ENCODE peak calls at places on chromosomes 12 and 14, in seven cellular contexts. One of them, this sample, is unnamed.

GRCh38 chr14:72904840-72905561 is 11.1 kb upstream of the DPF3 start:
- DNase-seq in right atrium auricular region: peak
- DNase-seq in tibial nerve: peak
- DNase-seq in cardiac muscle cell: peak
- DNase-seq in M059J: peak
- DNase-seq in effector memory CD4-positive, alpha-beta T cell: peak
- DNase-seq in hepatocyte: peak
- DNase-seq in this sample: peak

GRCh38 chr12:28114488-28114887 is 75.8 kb upstream of the CCDC91 start:
- DNase-seq in hepatocyte: no peak
- DNase-seq in M059J: peak
- DNase-seq in tibial nerve: no peak
- DNase-seq in right atrium auricular region: no peak
- DNase-seq in effector memory CD4-positive, alpha-beta T cell: no peak
- DNase-seq in cardiac muscle cell: no peak
- DNase-seq in this sample: peak

GRCh38 chr12:116473416-116473815 is 85.8 kb upstream of the MAP1LC3B2 start:
- DNase-seq in tibial nerve: no peak
- DNase-seq in right atrium auricular region: no peak
- DNase-seq in cardiac muscle cell: no peak
- DNase-seq in effector memory CD4-positive, alpha-beta T cell: no peak
- DNase-seq in hepatocyte: no peak
- DNase-seq in M059J: no peak
- DNase-seq in this sample: no peak

GRCh38 chr12:64968989-64969819 is 144.8 kb downstream of the TBC1D30 start:
- DNase-seq in cardiac muscle cell: peak
- DNase-seq in effector memory CD4-positive, alpha-beta T cell: no peak
- DNase-seq in right atrium auricular region: no peak
- DNase-seq in M059J: no peak
- DNase-seq in hepatocyte: no peak
- DNase-seq in tibial nerve: no peak
- DNase-seq in this sample: peak

GRCh38 chr12:113413488-113413939 is 8.7 kb upstream of the SDSL start:
- DNase-seq in right atrium auricular region: peak
- DNase-seq in M059J: peak
- DNase-seq in cardiac muscle cell: peak
- DNase-seq in tibial nerve: no peak
- DNase-seq in effector memory CD4-positive, alpha-beta T cell: no peak
- DNase-seq in hepatocyte: peak
- DNase-seq in this sample: peak

GRCh38 chr14:91338369-91338768 is 79.3 kb downstream of the CCDC88C start:
- DNase-seq in cardiac muscle cell: peak
- DNase-seq in tibial nerve: no peak
- DNase-seq in effector memory CD4-positive, alpha-beta T cell: no peak
- DNase-seq in M059J: no peak
- DNase-seq in right atrium auricular region: no peak
- DNase-seq in hepatocyte: no peak
- DNase-seq in this sample: no peak

GRCh38 chr12:100824476-100824875 is 29.9 kb downstream of the ANO4 start:
- DNase-seq in effector memory CD4-positive, alpha-beta T cell: no peak
- DNase-seq in tibial nerve: no peak
- DNase-seq in right atrium auricular region: no peak
- DNase-seq in hepatocyte: no peak
- DNase-seq in M059J: no peak
- DNase-seq in cardiac muscle cell: no peak
- DNase-seq in this sample: no peak

GRCh38 chr12:69534389-69534822 is 50.9 kb upstream of the CCT2 start:
- DNase-seq in effector memory CD4-positive, alpha-beta T cell: no peak
- DNase-seq in M059J: peak
- DNase-seq in tibial nerve: no peak
- DNase-seq in hepatocyte: peak
- DNase-seq in cardiac muscle cell: peak
- DNase-seq in right atrium auricular region: peak
- DNase-seq in this sample: peak

GRCh38 chr14:68033533-68033932 is 214.0 kb downstream of the RAD51B start:
- DNase-seq in effector memory CD4-positive, alpha-beta T cell: no peak
- DNase-seq in right atrium auricular region: no peak
- DNase-seq in hepatocyte: no peak
- DNase-seq in tibial nerve: no peak
- DNase-seq in M059J: no peak
- DNase-seq in cardiac muscle cell: no peak
- DNase-seq in this sample: no peak

GRCh38 chr12:129401572-129401971 is 502.3 kb downstream of the TMEM132D start:
- DNase-seq in hepatocyte: no peak
- DNase-seq in tibial nerve: no peak
- DNase-seq in M059J: no peak
- DNase-seq in cardiac muscle cell: no peak
- DNase-seq in effector memory CD4-positive, alpha-beta T cell: no peak
- DNase-seq in right atrium auricular region: no peak
- DNase-seq in this sample: no peak

GRCh38 chr14:102917469-102918211 is 4.8 kb upstream of the AMN start:
- DNase-seq in effector memory CD4-positive, alpha-beta T cell: no peak
- DNase-seq in M059J: peak
- DNase-seq in cardiac muscle cell: peak
- DNase-seq in hepatocyte: peak
- DNase-seq in right atrium auricular region: peak
- DNase-seq in tibial nerve: peak
- DNase-seq in this sample: peak

GRCh38 chr14:101372894-101373640 is 188.2 kb upstream of the DIO3 start:
- DNase-seq in effector memory CD4-positive, alpha-beta T cell: no peak
- DNase-seq in right atrium auricular region: no peak
- DNase-seq in tibial nerve: no peak
- DNase-seq in hepatocyte: no peak
- DNase-seq in M059J: no peak
- DNase-seq in cardiac muscle cell: no peak
- DNase-seq in this sample: no peak

GRCh38 chr14:69055125-69055524 is 76.0 kb upstream of the ACTN1 start:
- DNase-seq in M059J: peak
- DNase-seq in tibial nerve: no peak
- DNase-seq in hepatocyte: no peak
- DNase-seq in right atrium auricular region: no peak
- DNase-seq in effector memory CD4-positive, alpha-beta T cell: no peak
- DNase-seq in cardiac muscle cell: peak
- DNase-seq in this sample: no peak

GRCh38 chr12:108637631-108638030 is 3.9 kb upstream of the SELPLG start:
- DNase-seq in cardiac muscle cell: no peak
- DNase-seq in M059J: no peak
- DNase-seq in right atrium auricular region: no peak
- DNase-seq in tibial nerve: no peak
- DNase-seq in hepatocyte: no peak
- DNase-seq in effector memory CD4-positive, alpha-beta T cell: no peak
- DNase-seq in this sample: no peak

GRCh38 chr12:46933947-46934346 is 108.2 kb upstream of the SLC38A4 start:
- DNase-seq in right atrium auricular region: no peak
- DNase-seq in tibial nerve: no peak
- DNase-seq in hepatocyte: peak
- DNase-seq in M059J: peak
- DNase-seq in effector memory CD4-positive, alpha-beta T cell: no peak
- DNase-seq in cardiac muscle cell: peak
- DNase-seq in this sample: peak

GRCh38 chr14:89960895-89961294 is 5.2 kb downstream of the TDP1 start:
- DNase-seq in right atrium auricular region: no peak
- DNase-seq in M059J: no peak
- DNase-seq in effector memory CD4-positive, alpha-beta T cell: no peak
- DNase-seq in cardiac muscle cell: no peak
- DNase-seq in tibial nerve: no peak
- DNase-seq in hepatocyte: no peak
- DNase-seq in this sample: no peak

GRCh38 chr14:69910871-69911270 is 31.7 kb downstream of the SMOC1 start:
- DNase-seq in effector memory CD4-positive, alpha-beta T cell: no peak
- DNase-seq in right atrium auricular region: no peak
- DNase-seq in hepatocyte: no peak
- DNase-seq in cardiac muscle cell: no peak
- DNase-seq in M059J: no peak
- DNase-seq in tibial nerve: no peak
- DNase-seq in this sample: no peak

GRCh38 chr12:126668961-126669360 is 1598.0 kb upstream of the TMEM132C start:
- DNase-seq in effector memory CD4-positive, alpha-beta T cell: no peak
- DNase-seq in M059J: peak
- DNase-seq in tibial nerve: no peak
- DNase-seq in cardiac muscle cell: peak
- DNase-seq in hepatocyte: no peak
- DNase-seq in right atrium auricular region: no peak
- DNase-seq in this sample: peak

GRCh38 chr14:103684471-103684870 is 30.8 kb downstream of the XRCC3 start:
- DNase-seq in effector memory CD4-positive, alpha-beta T cell: no peak
- DNase-seq in tibial nerve: no peak
- DNase-seq in M059J: no peak
- DNase-seq in cardiac muscle cell: no peak
- DNase-seq in hepatocyte: no peak
- DNase-seq in right atrium auricular region: no peak
- DNase-seq in this sample: no peak

GRCh38 chr14:74863274-74863673 is 12.7 kb downstream of the PROX2 start:
- DNase-seq in right atrium auricular region: no peak
- DNase-seq in hepatocyte: no peak
- DNase-seq in tibial nerve: no peak
- DNase-seq in M059J: no peak
- DNase-seq in cardiac muscle cell: no peak
- DNase-seq in effector memory CD4-positive, alpha-beta T cell: no peak
- DNase-seq in this sample: no peak

GRCh38 chr12:55797068-55797467 is 20.5 kb downstream of the SARNP start:
- DNase-seq in tibial nerve: no peak
- DNase-seq in cardiac muscle cell: peak
- DNase-seq in M059J: peak
- DNase-seq in hepatocyte: peak
- DNase-seq in right atrium auricular region: no peak
- DNase-seq in effector memory CD4-positive, alpha-beta T cell: no peak
- DNase-seq in this sample: peak

GRCh38 chr12:95262808-95263207 is 45.2 kb downstream of the VEZT start:
- DNase-seq in hepatocyte: no peak
- DNase-seq in right atrium auricular region: no peak
- DNase-seq in tibial nerve: no peak
- DNase-seq in cardiac muscle cell: peak
- DNase-seq in M059J: peak
- DNase-seq in effector memory CD4-positive, alpha-beta T cell: no peak
- DNase-seq in this sample: peak

GRCh38 chr14:94498215-94498614 is 11.1 kb downstream of the SERPINA12 start:
- DNase-seq in right atrium auricular region: no peak
- DNase-seq in tibial nerve: no peak
- DNase-seq in cardiac muscle cell: no peak
- DNase-seq in effector memory CD4-positive, alpha-beta T cell: no peak
- DNase-seq in hepatocyte: no peak
- DNase-seq in M059J: no peak
- DNase-seq in this sample: no peak

GRCh38 chr14:90382491-90383125 is 14.2 kb upstream of the CALM1 start:
- DNase-seq in tibial nerve: peak
- DNase-seq in M059J: peak
- DNase-seq in hepatocyte: peak
- DNase-seq in effector memory CD4-positive, alpha-beta T cell: peak
- DNase-seq in right atrium auricular region: peak
- DNase-seq in cardiac muscle cell: peak
- DNase-seq in this sample: peak

GRCh38 chr14:101235042-101235871 is 326.0 kb upstream of the DIO3 start:
- DNase-seq in hepatocyte: peak
- DNase-seq in right atrium auricular region: no peak
- DNase-seq in effector memory CD4-positive, alpha-beta T cell: no peak
- DNase-seq in cardiac muscle cell: peak
- DNase-seq in tibial nerve: no peak
- DNase-seq in M059J: peak
- DNase-seq in this sample: peak

GRCh38 chr12:6765048-6765633 is 1.0 kb upstream of the PTMS start:
- DNase-seq in effector memory CD4-positive, alpha-beta T cell: no peak
- DNase-seq in hepatocyte: no peak
- DNase-seq in cardiac muscle cell: no peak
- DNase-seq in tibial nerve: no peak
- DNase-seq in M059J: peak
- DNase-seq in right atrium auricular region: no peak
- DNase-seq in this sample: peak

GRCh38 chr12:116880817-116881324 is 370 bp downstream of the HRK start:
- DNase-seq in right atrium auricular region: no peak
- DNase-seq in cardiac muscle cell: peak
- DNase-seq in M059J: peak
- DNase-seq in hepatocyte: peak
- DNase-seq in effector memory CD4-positive, alpha-beta T cell: no peak
- DNase-seq in tibial nerve: no peak
- DNase-seq in this sample: peak

GRCh38 chr14:20606190-20606901 is 15.2 kb upstream of the RNASE12 start:
- DNase-seq in cardiac muscle cell: peak
- DNase-seq in hepatocyte: peak
- DNase-seq in tibial nerve: no peak
- DNase-seq in effector memory CD4-positive, alpha-beta T cell: no peak
- DNase-seq in M059J: peak
- DNase-seq in right atrium auricular region: no peak
- DNase-seq in this sample: peak